ENCODE peak calls at places on chromosomes 13 and 19, in four cellular contexts. One of them, this sample, is unnamed.

GRCh38 chr13:47680752-47681151 is 320.3 kb downstream of the SUCLA2 start:
- DNase-seq in psoas muscle: no peak
- DNase-seq in stimulated activated CD4-positive, alpha-beta T cell treated with anti-CD3 and anti-CD28 coated beads, Interleukin-12 subunit alpha, Interleukin-12 subunit beta, amount 100 ng/mL, for 48 hours: no peak
- DNase-seq in NCI-H1092 treated with DMSO at 0.1 percent for 48 hours: no peak
- DNase-seq in this sample: no peak

GRCh38 chr13:94192576-94192975 is 286.9 kb downstream of the DCT start:
- DNase-seq in psoas muscle: no peak
- DNase-seq in stimulated activated CD4-positive, alpha-beta T cell treated with anti-CD3 and anti-CD28 coated beads, Interleukin-12 subunit alpha, Interleukin-12 subunit beta, amount 100 ng/mL, for 48 hours: no peak
- DNase-seq in NCI-H1092 treated with DMSO at 0.1 percent for 48 hours: peak; percentile 38
- DNase-seq in this sample: no peak

GRCh38 chr13:107808388-107808787 is 406.9 kb downstream of the LIG4 start:
- DNase-seq in psoas muscle: no peak
- DNase-seq in stimulated activated CD4-positive, alpha-beta T cell treated with anti-CD3 and anti-CD28 coated beads, Interleukin-12 subunit alpha, Interleukin-12 subunit beta, amount 100 ng/mL, for 48 hours: no peak
- DNase-seq in NCI-H1092 treated with DMSO at 0.1 percent for 48 hours: no peak
- DNase-seq in this sample: no peak

GRCh38 chr19:16104722-16105121 is 7.0 kb upstream of the RAB8A start:
- DNase-seq in psoas muscle: no peak
- DNase-seq in stimulated activated CD4-positive, alpha-beta T cell treated with anti-CD3 and anti-CD28 coated beads, Interleukin-12 subunit alpha, Interleukin-12 subunit beta, amount 100 ng/mL, for 48 hours: no peak
- DNase-seq in NCI-H1092 treated with DMSO at 0.1 percent for 48 hours: no peak
- DNase-seq in this sample: no peak

GRCh38 chr19:33152178-33152577 is 20.3 kb downstream of the WDR88 start:
- DNase-seq in psoas muscle: no peak
- DNase-seq in stimulated activated CD4-positive, alpha-beta T cell treated with anti-CD3 and anti-CD28 coated beads, Interleukin-12 subunit alpha, Interleukin-12 subunit beta, amount 100 ng/mL, for 48 hours: no peak
- DNase-seq in NCI-H1092 treated with DMSO at 0.1 percent for 48 hours: no peak
- DNase-seq in this sample: no peak

GRCh38 chr19:5696196-5697021 is 6.3 kb downstream of the RPL36 start:
- DNase-seq in psoas muscle: no peak
- DNase-seq in stimulated activated CD4-positive, alpha-beta T cell treated with anti-CD3 and anti-CD28 coated beads, Interleukin-12 subunit alpha, Interleukin-12 subunit beta, amount 100 ng/mL, for 48 hours: no peak
- DNase-seq in NCI-H1092 treated with DMSO at 0.1 percent for 48 hours: no peak
- DNase-seq in this sample: no peak

GRCh38 chr13:71867101-71867814 is at the start of gene DACH1:
- DNase-seq in psoas muscle: peak; percentile 13
- DNase-seq in stimulated activated CD4-positive, alpha-beta T cell treated with anti-CD3 and anti-CD28 coated beads, Interleukin-12 subunit alpha, Interleukin-12 subunit beta, amount 100 ng/mL, for 48 hours: no peak
- DNase-seq in NCI-H1092 treated with DMSO at 0.1 percent for 48 hours: peak; percentile 87
- DNase-seq in this sample: no peak

GRCh38 chr19:35757749-35758608 is at the start of gene PROSER3:
- DNase-seq in psoas muscle: peak; percentile 97
- DNase-seq in stimulated activated CD4-positive, alpha-beta T cell treated with anti-CD3 and anti-CD28 coated beads, Interleukin-12 subunit alpha, Interleukin-12 subunit beta, amount 100 ng/mL, for 48 hours: peak; percentile 96
- DNase-seq in NCI-H1092 treated with DMSO at 0.1 percent for 48 hours: peak; percentile 98
- DNase-seq in this sample: peak; percentile 99

GRCh38 chr19:3360494-3361383 is 5.6 kb upstream of the NFIC start:
- DNase-seq in psoas muscle: peak; percentile 72
- DNase-seq in stimulated activated CD4-positive, alpha-beta T cell treated with anti-CD3 and anti-CD28 coated beads, Interleukin-12 subunit alpha, Interleukin-12 subunit beta, amount 100 ng/mL, for 48 hours: peak; percentile 70
- DNase-seq in NCI-H1092 treated with DMSO at 0.1 percent for 48 hours: no peak
- DNase-seq in this sample: peak; percentile 73

GRCh38 chr13:107864543-107865460 is 350.5 kb downstream of the LIG4 start:
- DNase-seq in psoas muscle: no peak
- DNase-seq in stimulated activated CD4-positive, alpha-beta T cell treated with anti-CD3 and anti-CD28 coated beads, Interleukin-12 subunit alpha, Interleukin-12 subunit beta, amount 100 ng/mL, for 48 hours: no peak
- DNase-seq in NCI-H1092 treated with DMSO at 0.1 percent for 48 hours: peak; percentile 76
- DNase-seq in this sample: no peak

GRCh38 chr19:1211494-1212234 is 6.1 kb downstream of the STK11 start:
- DNase-seq in psoas muscle: peak; percentile 49
- DNase-seq in stimulated activated CD4-positive, alpha-beta T cell treated with anti-CD3 and anti-CD28 coated beads, Interleukin-12 subunit alpha, Interleukin-12 subunit beta, amount 100 ng/mL, for 48 hours: no peak
- DNase-seq in NCI-H1092 treated with DMSO at 0.1 percent for 48 hours: no peak
- DNase-seq in this sample: no peak

GRCh38 chr13:43030548-43030947 is 7.2 kb downstream of the DNAJC15 start:
- DNase-seq in psoas muscle: no peak
- DNase-seq in stimulated activated CD4-positive, alpha-beta T cell treated with anti-CD3 and anti-CD28 coated beads, Interleukin-12 subunit alpha, Interleukin-12 subunit beta, amount 100 ng/mL, for 48 hours: no peak
- DNase-seq in NCI-H1092 treated with DMSO at 0.1 percent for 48 hours: no peak
- DNase-seq in this sample: no peak

GRCh38 chr13:20457670-20458069 is 68.0 kb downstream of the CRYL1 start:
- DNase-seq in psoas muscle: no peak
- DNase-seq in stimulated activated CD4-positive, alpha-beta T cell treated with anti-CD3 and anti-CD28 coated beads, Interleukin-12 subunit alpha, Interleukin-12 subunit beta, amount 100 ng/mL, for 48 hours: no peak
- DNase-seq in NCI-H1092 treated with DMSO at 0.1 percent for 48 hours: no peak
- DNase-seq in this sample: no peak

GRCh38 chr13:64529874-64530485 is 2700.2 kb downstream of the PCDH9 start:
- DNase-seq in psoas muscle: no peak
- DNase-seq in stimulated activated CD4-positive, alpha-beta T cell treated with anti-CD3 and anti-CD28 coated beads, Interleukin-12 subunit alpha, Interleukin-12 subunit beta, amount 100 ng/mL, for 48 hours: no peak
- DNase-seq in NCI-H1092 treated with DMSO at 0.1 percent for 48 hours: no peak
- DNase-seq in this sample: no peak

GRCh38 chr13:28583661-28584091 is 75.3 kb upstream of the POMP start:
- DNase-seq in psoas muscle: no peak
- DNase-seq in stimulated activated CD4-positive, alpha-beta T cell treated with anti-CD3 and anti-CD28 coated beads, Interleukin-12 subunit alpha, Interleukin-12 subunit beta, amount 100 ng/mL, for 48 hours: no peak
- DNase-seq in NCI-H1092 treated with DMSO at 0.1 percent for 48 hours: no peak
- DNase-seq in this sample: no peak

GRCh38 chr13:27583645-27584044 is 36.7 kb downstream of the LNX2 start:
- DNase-seq in psoas muscle: no peak
- DNase-seq in stimulated activated CD4-positive, alpha-beta T cell treated with anti-CD3 and anti-CD28 coated beads, Interleukin-12 subunit alpha, Interleukin-12 subunit beta, amount 100 ng/mL, for 48 hours: no peak
- DNase-seq in NCI-H1092 treated with DMSO at 0.1 percent for 48 hours: no peak
- DNase-seq in this sample: no peak

GRCh38 chr19:43820098-43820860 is 6.8 kb upstream of the ZNF283 start:
- DNase-seq in psoas muscle: peak; percentile 41
- DNase-seq in stimulated activated CD4-positive, alpha-beta T cell treated with anti-CD3 and anti-CD28 coated beads, Interleukin-12 subunit alpha, Interleukin-12 subunit beta, amount 100 ng/mL, for 48 hours: peak; percentile 25
- DNase-seq in NCI-H1092 treated with DMSO at 0.1 percent for 48 hours: no peak
- DNase-seq in this sample: peak; percentile 26

GRCh38 chr19:35346193-35347052 is 1.3 kb upstream of the FFAR1 start:
- DNase-seq in psoas muscle: no peak
- DNase-seq in stimulated activated CD4-positive, alpha-beta T cell treated with anti-CD3 and anti-CD28 coated beads, Interleukin-12 subunit alpha, Interleukin-12 subunit beta, amount 100 ng/mL, for 48 hours: peak; percentile 59
- DNase-seq in NCI-H1092 treated with DMSO at 0.1 percent for 48 hours: no peak
- DNase-seq in this sample: peak; percentile 59

GRCh38 chr13:111411186-111411858 is 90.9 kb downstream of the TEX29 start:
- DNase-seq in psoas muscle: no peak
- DNase-seq in stimulated activated CD4-positive, alpha-beta T cell treated with anti-CD3 and anti-CD28 coated beads, Interleukin-12 subunit alpha, Interleukin-12 subunit beta, amount 100 ng/mL, for 48 hours: no peak
- DNase-seq in NCI-H1092 treated with DMSO at 0.1 percent for 48 hours: peak; percentile 40
- DNase-seq in this sample: no peak

GRCh38 chr13:73542446-73542845 is 483.6 kb downstream of the KLF5 start:
- DNase-seq in psoas muscle: no peak
- DNase-seq in stimulated activated CD4-positive, alpha-beta T cell treated with anti-CD3 and anti-CD28 coated beads, Interleukin-12 subunit alpha, Interleukin-12 subunit beta, amount 100 ng/mL, for 48 hours: no peak
- DNase-seq in NCI-H1092 treated with DMSO at 0.1 percent for 48 hours: no peak
- DNase-seq in this sample: no peak

GRCh38 chr13:32895296-32895695 is 120.9 kb upstream of the KL start:
- DNase-seq in psoas muscle: no peak
- DNase-seq in stimulated activated CD4-positive, alpha-beta T cell treated with anti-CD3 and anti-CD28 coated beads, Interleukin-12 subunit alpha, Interleukin-12 subunit beta, amount 100 ng/mL, for 48 hours: no peak
- DNase-seq in NCI-H1092 treated with DMSO at 0.1 percent for 48 hours: no peak
- DNase-seq in this sample: no peak

GRCh38 chr13:63184693-63185092 is 1769.0 kb upstream of the PCDH20 start:
- DNase-seq in psoas muscle: no peak
- DNase-seq in stimulated activated CD4-positive, alpha-beta T cell treated with anti-CD3 and anti-CD28 coated beads, Interleukin-12 subunit alpha, Interleukin-12 subunit beta, amount 100 ng/mL, for 48 hours: no peak
- DNase-seq in NCI-H1092 treated with DMSO at 0.1 percent for 48 hours: no peak
- DNase-seq in this sample: no peak

GRCh38 chr19:18710986-18711751 is 27.7 kb downstream of the CRTC1 start:
- DNase-seq in psoas muscle: peak; percentile 66
- DNase-seq in stimulated activated CD4-positive, alpha-beta T cell treated with anti-CD3 and anti-CD28 coated beads, Interleukin-12 subunit alpha, Interleukin-12 subunit beta, amount 100 ng/mL, for 48 hours: no peak
- DNase-seq in NCI-H1092 treated with DMSO at 0.1 percent for 48 hours: no peak
- DNase-seq in this sample: no peak

GRCh38 chr19:47573076-47574026 is at the start of gene ZNF541:
- DNase-seq in psoas muscle: peak; percentile 72
- DNase-seq in stimulated activated CD4-positive, alpha-beta T cell treated with anti-CD3 and anti-CD28 coated beads, Interleukin-12 subunit alpha, Interleukin-12 subunit beta, amount 100 ng/mL, for 48 hours: peak; percentile 64
- DNase-seq in NCI-H1092 treated with DMSO at 0.1 percent for 48 hours: no peak
- DNase-seq in this sample: peak; percentile 61

GRCh38 chr13:44385401-44385800 is 11.8 kb downstream of the SERP2 start:
- DNase-seq in psoas muscle: no peak
- DNase-seq in stimulated activated CD4-positive, alpha-beta T cell treated with anti-CD3 and anti-CD28 coated beads, Interleukin-12 subunit alpha, Interleukin-12 subunit beta, amount 100 ng/mL, for 48 hours: no peak
- DNase-seq in NCI-H1092 treated with DMSO at 0.1 percent for 48 hours: no peak
- DNase-seq in this sample: no peak

GRCh38 chr13:65653548-65654078 is 1576.5 kb downstream of the PCDH9 start:
- DNase-seq in psoas muscle: no peak
- DNase-seq in stimulated activated CD4-positive, alpha-beta T cell treated with anti-CD3 and anti-CD28 coated beads, Interleukin-12 subunit alpha, Interleukin-12 subunit beta, amount 100 ng/mL, for 48 hours: no peak
- DNase-seq in NCI-H1092 treated with DMSO at 0.1 percent for 48 hours: peak; percentile 43
- DNase-seq in this sample: no peak

GRCh38 chr19:45498411-45499195 is at the start of gene PPM1N:
- DNase-seq in psoas muscle: no peak
- DNase-seq in stimulated activated CD4-positive, alpha-beta T cell treated with anti-CD3 and anti-CD28 coated beads, Interleukin-12 subunit alpha, Interleukin-12 subunit beta, amount 100 ng/mL, for 48 hours: no peak
- DNase-seq in NCI-H1092 treated with DMSO at 0.1 percent for 48 hours: no peak
- DNase-seq in this sample: peak; percentile 43

GRCh38 chr13:31625115-31625514 is 114.2 kb upstream of the RXFP2 start:
- DNase-seq in psoas muscle: no peak
- DNase-seq in stimulated activated CD4-positive, alpha-beta T cell treated with anti-CD3 and anti-CD28 coated beads, Interleukin-12 subunit alpha, Interleukin-12 subunit beta, amount 100 ng/mL, for 48 hours: no peak
- DNase-seq in NCI-H1092 treated with DMSO at 0.1 percent for 48 hours: no peak
- DNase-seq in this sample: no peak

This sample was measured in activated T-cell treated with anti-CD3 and anti-CD28 coated beads for 24 hours.